ENCODE peak calls at places on chromosomes 12 and 14, in six cellular contexts. Q is PC-3, B is tibial artery, X is right cardiac atrium, Y is HCT116, D is endodermal cell. P is an unnamed sample. For H3K4me1, the result is how much of the 10 kb centered on the place peaks cover.

GRCh38 chr12:116525418-116526001 is 33.7 kb upstream of the MAP1LC3B2 start:
- DNase-seq in Q (peak), B (peak), X (peak), Y (peak), D (peak), P (peak)

GRCh38 chr12:107864235-107864634 is 89.7 kb downstream of the ASCL4 start:
- DNase-seq in Q (no peak), B (no peak), X (no peak), Y (no peak), D (peak), P (no peak)

GRCh38 chr14:38553586-38553985 is 297.7 kb upstream of the CLEC14A start:
- DNase-seq in Q (peak), B (no peak), X (no peak), Y (no peak), D (no peak), P (no peak)

GRCh38 chr12:49342914-49343731 is 3.6 kb upstream of the DNAJC22 start:
- DNase-seq in Q (no peak), B (no peak), X (peak), Y (no peak), D (no peak), P (no peak)

GRCh38 chr12:114384746-114385145 is 21.2 kb downstream of the TBX5 start:
- DNase-seq in Q (no peak), B (no peak), X (no peak), Y (no peak), D (no peak), P (no peak)

GRCh38 chr12:121794532-121795028 is 1.1 kb upstream of the RHOF start:
- DNase-seq in Q (no peak), B (no peak), X (peak), Y (no peak), D (no peak), P (no peak)

GRCh38 chr12:110846615-110847566 is at the start of gene CCDC63:
- DNase-seq in Q (peak), B (peak), X (peak), Y (peak), D (peak), P (peak)

GRCh38 chr14:44634692-44635091 is 127.6 kb upstream of the FSCB start:
- DNase-seq in Q (no peak), B (no peak), X (no peak), Y (no peak), D (no peak), P (no peak)

GRCh38 chr12:26124491-26125450 is at the start of gene BHLHE41:
- DNase-seq in Q (peak), B (peak), X (peak), Y (no peak), D (peak), P (peak)

GRCh38 chr12:39612250-39612649 is 7.4 kb downstream of the ABCD2 start:
- DNase-seq in Q (no peak), B (no peak), X (no peak), Y (no peak), D (no peak), P (no peak)

GRCh38 chr12:12331244-12331771 is 18.7 kb downstream of the MANSC1 start:
- DNase-seq in Q (no peak), B (no peak), X (no peak), Y (no peak), D (peak), P (no peak)

GRCh38 chr12:4269279-4269991 is 4.1 kb upstream of the CCND2 start:
- DNase-seq in Q (no peak), B (peak), X (peak), Y (no peak), D (peak), P (no peak)

GRCh38 chr12:68119250-68119649 is 40.3 kb downstream of the IFNG start:
- DNase-seq in Q (peak), B (no peak), X (no peak), Y (no peak), D (no peak), P (no peak)

GRCh38 chr12:113070117-113070906 is 13.8 kb downstream of the DTX1 start:
- DNase-seq in Q (no peak), B (no peak), X (peak), Y (no peak), D (no peak), P (no peak)

GRCh38 chr14:88040141-88040540 is 35.2 kb downstream of the GPR65 start:
- DNase-seq in Q (no peak), B (no peak), X (no peak), Y (no peak), D (no peak), P (no peak)

GRCh38 chr12:127295630-127296029 is 971.3 kb upstream of the TMEM132C start:
- DNase-seq in Q (no peak), B (no peak), X (no peak), Y (no peak), D (peak), P (no peak)

GRCh38 chr12:82904219-82904795 is 217.6 kb downstream of the TMTC2 start:
- DNase-seq in Q (peak), B (no peak), X (no peak), Y (no peak), D (no peak), P (no peak)

GRCh38 chr12:13293086-13293485 is 96.6 kb downstream of the EMP1 start:
- DNase-seq in Q (no peak), B (no peak), X (no peak), Y (no peak), D (no peak), P (no peak)

GRCh38 chr12:104296718-104297117 is 6.8 kb upstream of the EID3 start:
- DNase-seq in Q (no peak), B (no peak), X (no peak), Y (no peak), D (no peak), P (no peak)

GRCh38 chr12:44537354-44537753 is 338.8 kb downstream of the NELL2 start:
- DNase-seq in Q (no peak), B (no peak), X (no peak), Y (no peak), D (no peak), P (no peak)

GRCh38 chr14:58243790-58244555 is 670 bp upstream of the PSMA3 start:
- DNase-seq in Q (peak), B (no peak), X (no peak), Y (peak), D (no peak), P (no peak)

GRCh38 chr14:97948841-97949240 is 1151.7 kb downstream of the VRK1 start:
- DNase-seq in Q (no peak), B (no peak), X (no peak), Y (no peak), D (no peak), P (peak)

GRCh38 chr12:87690236-87690810 is 338.9 kb downstream of the C12orf50 start:
- DNase-seq in Q (peak), B (no peak), X (no peak), Y (no peak), D (no peak), P (no peak)

GRCh38 chr12:104694711-104695110 is 238.0 kb downstream of the CHST11 start:
- DNase-seq in Q (no peak), B (peak), X (peak), Y (no peak), D (peak), P (no peak)

GRCh38 chr14:76154539-76155126 is 2.9 kb downstream of the GPATCH2L start:
- DNase-seq in Q (no peak), B (no peak), X (no peak), Y (no peak), D (peak), P (no peak)

GRCh38 chr12:100987552-100988277 is 193.1 kb downstream of the ANO4 start:
- DNase-seq in Q (peak), B (no peak), X (no peak), Y (peak), D (peak), P (peak)

GRCh38 chr14:56100556-56100955 is 17.7 kb upstream of the PELI2 start:
- DNase-seq in Q (no peak), B (no peak), X (no peak), Y (no peak), D (no peak), P (no peak)

GRCh38 chr12:19574606-19575005 is 135.3 kb downstream of the AEBP2 start:
- DNase-seq in Q (no peak), B (no peak), X (no peak), Y (no peak), D (peak), P (peak)

GRCh38 chr12:101570022-101570421 is 24.7 kb upstream of the MYBPC1 start:
- DNase-seq in Q (peak), B (no peak), X (no peak), Y (no peak), D (no peak), P (no peak)

GRCh38 chr12:27623645-27624044 is 72.6 kb upstream of the REP15 start:
- DNase-seq in Q (peak), B (no peak), X (no peak), Y (no peak), D (no peak), P (no peak)

GRCh38 chr12:128771681-128772080 is 52.1 kb downstream of the SLC15A4 start:
- DNase-seq in Q (no peak), B (no peak), X (no peak), Y (no peak), D (no peak), P (no peak)

GRCh38 chr12:132576701-132577100 is 33.7 kb downstream of the LRCOL1 start:
- DNase-seq in Q (no peak), B (no peak), X (no peak), Y (no peak), D (no peak), P (no peak)

GRCh38 chr12:123363743-123364531 is 710 bp downstream of the SBNO1 start:
- DNase-seq in Q (peak), B (no peak), X (peak), Y (no peak), D (peak), P (peak)

GRCh38 chr12:5026342-5026938 is 17.2 kb upstream of the KCNA5 start:
- DNase-seq in Q (no peak), B (no peak), X (no peak), Y (no peak), D (no peak), P (no peak)

GRCh38 chr14:99524804-99525698 is 43.8 kb downstream of the CCNK start:
- DNase-seq in Q (peak), B (no peak), X (peak), Y (no peak), D (peak), P (peak)

GRCh38 chr14:50056457-50056856 is 59.9 kb downstream of the VCPKMT start:
- DNase-seq in Q (no peak), B (no peak), X (no peak), Y (no peak), D (no peak), P (no peak)

GRCh38 chr14:106844608-106845285 is 1318.4 kb downstream of the TMEM121 start:
- DNase-seq in Q (peak), B (peak), X (peak), Y (no peak), D (no peak), P (no peak)

GRCh38 chr14:106842687-106843086 is 1316.3 kb downstream of the TMEM121 start:
- DNase-seq in Q (peak), B (no peak), X (no peak), Y (no peak), D (no peak), P (no peak)

GRCh38 chr14:106841701-106842100 is 1315.3 kb downstream of the TMEM121 start:
- DNase-seq in Q (peak), B (no peak), X (no peak), Y (no peak), D (no peak), P (no peak)

GRCh38 chr14:106843951-106844483 is 1317.6 kb downstream of the TMEM121 start:
- DNase-seq in Q (peak), B (no peak), X (peak), Y (no peak), D (no peak), P (no peak)

DNA sequence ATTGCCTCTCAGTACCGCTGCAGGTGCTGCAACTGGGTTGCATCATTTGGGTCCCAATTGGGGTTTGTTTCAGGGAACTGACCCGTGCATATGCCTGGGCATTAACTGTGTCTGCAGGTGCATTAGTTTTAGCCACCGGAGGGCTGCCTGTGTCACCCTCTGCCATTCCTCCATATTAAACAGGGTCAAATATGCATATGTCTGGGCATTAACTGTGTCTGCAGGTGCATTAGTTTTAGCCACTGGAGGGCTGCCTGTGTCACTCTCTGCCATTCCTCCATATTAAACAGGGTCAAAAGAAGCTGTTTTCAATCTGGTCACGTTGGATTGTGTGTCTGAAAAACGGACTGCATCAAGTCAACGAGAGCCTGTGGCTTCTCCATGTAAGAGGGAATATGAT is 1317.0 kb downstream of the TMEM121 start:
- DNase-seq in Q (no peak), B (no peak), X (no peak), Y (no peak), D (no peak), P (no peak)
- H3K4me1 ChIP-seq in Q (under half), B (under half), X (under half), Y (under half), D (under half), P (under half)

GRCh38 chr12:71183846-71184245 is 26.0 kb upstream of the TSPAN8 start:
- DNase-seq in Q (no peak), B (no peak), X (no peak), Y (no peak), D (no peak), P (no peak)
- H3K27ac ChIP-seq in Q (peak), B (no peak), X (no peak), Y (no peak), D (no peak), P (no peak)

GRCh38 chr12:109831365-109831764 is 1.8 kb downstream of the TRPV4 start:
- DNase-seq in Q (no peak), B (no peak), X (no peak), Y (no peak), D (no peak), P (no peak)

GRCh38 chr12:109831929-109832328 is 1.3 kb downstream of the TRPV4 start:
- DNase-seq in Q (no peak), B (no peak), X (no peak), Y (no peak), D (no peak), P (no peak)

GRCh38 chr12:109833307-109834189 is at the start of gene TRPV4:
- DNase-seq in Q (peak), B (no peak), X (peak), Y (no peak), D (peak), P (no peak)

GRCh38 chr12:109830718-109831117 is 2.5 kb downstream of the TRPV4 start:
- DNase-seq in Q (no peak), B (no peak), X (no peak), Y (no peak), D (no peak), P (no peak)

GRCh38 chr12:109832534-109833306 is 478 bp downstream of the TRPV4 start:
- DNase-seq in Q (no peak), B (no peak), X (no peak), Y (no peak), D (no peak), P (no peak)
- H3K4me1 ChIP-seq in Q (under half), B (under half), X (under half), Y (under half), D (under half), P (under half)

GRCh38 chr12:6207254-6207942 is 7.2 kb downstream of the CD9 start:
- DNase-seq in Q (no peak), B (no peak), X (peak), Y (no peak), D (no peak), P (no peak)
- H3K27ac ChIP-seq in Q (no peak), B (peak), X (peak), Y (no peak), D (no peak), P (no peak)